ENCODE peak calls at places on chromosome 9, in ten cellular contexts. R is keratinocyte; N is RPMI8226; G is activated naive CD4-positive, alpha-beta T cell; D is WTC11; L is NCI-H1092 treated with DMSO at 0.1 percent for 48 hours; B is neural progenitor cell; P is sciatic nerve; K is progenitor cell of endocrine pancreas; F is stimulated activated CD4-positive, alpha-beta T cell treated with anti-CD3 and anti-CD28 coated beads, Interleukin-2, amount 100 ng/mL, for 24 hours. Y is an unnamed sample.

GRCh38 chr9:124012368-124013262 is 1.0 kb downstream of the LHX2 start:
- DNase-seq in R (no peak), N (no peak), G (no peak), D (peak; percentile 48), L (peak; percentile 31), B (peak; percentile 55), P (no peak), K (no peak), F (no peak), Y (peak; percentile 80)

GRCh38 chr9:128285033-128285784 is 9.1 kb downstream of the SWI5 start:
- DNase-seq in R (no peak), N (no peak), G (no peak), D (no peak), L (no peak), B (no peak), P (no peak), K (no peak), F (no peak), Y (no peak)

GRCh38 chr9:93898502-93899426 is 56.4 kb downstream of the BARX1 start:
- DNase-seq in R (no peak), N (no peak), G (no peak), D (peak; percentile 5), L (no peak), B (no peak), P (peak; percentile 35), K (peak; percentile 4), F (peak; percentile 15), Y (peak; percentile 48)

GRCh38 chr9:94865599-94866456 is 139.3 kb downstream of the AOPEP start:
- DNase-seq in R (no peak), N (no peak), G (no peak), D (no peak), L (peak; percentile 94), B (peak; percentile 63), P (no peak), K (no peak), F (no peak), Y (no peak)

GRCh38 chr9:104700306-104700705 is 6.0 kb downstream of the OR13D1 start:
- DNase-seq in R (no peak), N (no peak), G (no peak), D (no peak), L (no peak), B (no peak), P (no peak), K (no peak), F (no peak), Y (no peak)

GRCh38 chr9:68808481-68808880 is 103.4 kb downstream of the PIP5K1B start:
- DNase-seq in R (no peak), N (no peak), G (no peak), D (no peak), L (peak; percentile 91), B (no peak), P (no peak), K (no peak), F (no peak), Y (no peak)

GRCh38 chr9:118318770-118319443 is 614.7 kb downstream of the TLR4 start:
- DNase-seq in R (no peak), N (no peak), G (no peak), D (no peak), L (no peak), B (no peak), P (no peak), K (no peak), F (no peak), Y (no peak)

GRCh38 chr9:116661037-116661954 is 25.8 kb upstream of the TRIM32 start:
- DNase-seq in R (peak; percentile 40), N (peak; percentile 38), G (no peak), D (no peak), L (peak; percentile 49), B (peak; percentile 82), P (no peak), K (no peak), F (no peak), Y (peak; percentile 48)

GRCh38 chr9:4207881-4208615 is 91.8 kb downstream of the GLIS3 start:
- DNase-seq in R (no peak), N (no peak), G (no peak), D (no peak), L (no peak), B (no peak), P (no peak), K (no peak), F (no peak), Y (no peak)